ENCODE peak calls at places on chromosome 20, in five cellular contexts. W is HuH-7.5, R is HFF-Myc, H is fibroblast of the conjunctiva, F is germinal center. O is an unnamed sample.

GRCh38 chr20:5835234-5835845 is 85.1 kb downstream of the SHLD1 start:
- DNase-seq in F (no peak), H (peak), W (no peak), R (peak), O (no peak)

GRCh38 chr20:35730583-35731468 is 11.2 kb downstream of the RBM39 start:
- DNase-seq in W (no peak), F (no peak), R (no peak), H (no peak), O (no peak)

GRCh38 chr20:43842126-43843020 is 72.3 kb upstream of the TOX2 start:
- DNase-seq in F (no peak), H (no peak), R (no peak), W (no peak), O (no peak)

GRCh38 chr20:25481235-25481917 is 73.9 kb downstream of the GINS1 start:
- DNase-seq in F (no peak), W (no peak), R (no peak), H (no peak), O (no peak)

GRCh38 chr20:43755851-43756250 is 29.0 kb upstream of the GTSF1L start:
- DNase-seq in H (no peak), R (no peak), W (no peak), F (no peak), O (no peak)

GRCh38 chr20:38313676-38314075 is 9.7 kb downstream of the BPI start:
- DNase-seq in R (no peak), H (no peak), F (no peak), W (no peak), O (no peak)

GRCh38 chr20:5551621-5552020 is 198.6 kb upstream of the SHLD1 start:
- DNase-seq in W (no peak), R (no peak), F (no peak), H (no peak), O (no peak)

GRCh38 chr20:64036346-64037198 is 590 bp downstream of the C20orf204 start:
- DNase-seq in F (no peak), R (no peak), H (no peak), W (no peak), O (no peak)

GRCh38 chr20:64245746-64246595 is 9.6 kb upstream of the PCMTD2 start:
- DNase-seq in H (no peak), R (no peak), F (no peak), W (no peak), O (no peak)

GRCh38 chr20:58850693-58851174 is at the start of gene GNAS-AS1:
- DNase-seq in W (peak), H (peak), R (peak), F (peak), O (peak)

GRCh38 chr20:40652426-40652825 is 36.6 kb downstream of the MAFB start:
- DNase-seq in H (no peak), F (no peak), W (no peak), R (no peak), O (no peak)

GRCh38 chr20:3203315-3204123 is 963 bp downstream of the DDRGK1 start:
- DNase-seq in F (peak), W (no peak), H (no peak), R (no peak), O (no peak)

GRCh38 chr20:37243937-37244571 is 17.6 kb downstream of the GHRH start:
- DNase-seq in H (no peak), R (no peak), F (no peak), W (no peak), O (no peak)

GRCh38 chr20:2729251-2729713 is 36.7 kb downstream of the EBF4 start:
- DNase-seq in F (no peak), W (no peak), R (no peak), H (no peak), O (no peak)

GRCh38 chr20:19974621-19975435 is 42.3 kb upstream of the NAA20 start:
- DNase-seq in F (no peak), R (peak), H (peak), W (no peak), O (peak)

GRCh38 chr20:19121463-19121862 is 91.0 kb upstream of the SLC24A3 start:
- DNase-seq in R (no peak), W (no peak), H (no peak), F (no peak), O (no peak)

GRCh38 chr20:17762243-17762872 is 62.6 kb downstream of the BANF2 start:
- DNase-seq in W (no peak), R (no peak), H (no peak), F (no peak), O (no peak)

GRCh38 chr20:49850463-49851233 is 38.0 kb downstream of the SLC9A8 start:
- DNase-seq in W (no peak), F (no peak), R (no peak), H (no peak), O (no peak)

GRCh38 chr20:50848846-50849673 is 54.2 kb downstream of the BCAS4 start:
- DNase-seq in H (no peak), R (no peak), F (peak), W (no peak), O (no peak)

GRCh38 chr20:21235713-21236445 is 67.3 kb upstream of the XRN2 start:
- DNase-seq in F (peak), W (peak), H (peak), R (peak), O (peak)

GRCh38 chr20:62364911-62365736 is 2.0 kb downstream of the LAMA5 start:
- DNase-seq in W (no peak), F (no peak), H (no peak), R (no peak), O (no peak)

GRCh38 chr20:11718474-11719094 is 199.1 kb upstream of the BTBD3 start:
- DNase-seq in H (no peak), R (no peak), W (no peak), F (no peak), O (no peak)

GRCh38 chr20:25496165-25496967 is 88.9 kb downstream of the GINS1 start:
- DNase-seq in F (no peak), H (no peak), W (no peak), R (no peak), O (no peak)

GRCh38 chr20:37356387-37356786 is 10.4 kb downstream of the SRC start:
- DNase-seq in H (no peak), W (no peak), F (no peak), R (no peak), O (no peak)

GRCh38 chr20:1392443-1392692 is 486 bp downstream of the FKBP1A start:
- DNase-seq in R (no peak), W (no peak), H (no peak), F (peak), O (no peak)

GRCh38 chr20:561437-562231 is 18.0 kb upstream of the CSNK2A1 start:
- DNase-seq in W (peak), R (peak), F (peak), H (peak), O (peak)

GRCh38 chr20:1122388-1123315 is 4.2 kb downstream of the PSMF1 start:
- DNase-seq in H (peak), F (no peak), W (no peak), R (no peak), O (no peak)